ENCODE peak calls at places on chromosomes 1 and 21, in four cellular contexts. W is sciatic nerve, P is fibroblast of the aortic adventitia, U is A172. C is an unnamed sample.

GRCh38 chr21:26837539-26837938 is 7.7 kb downstream of the ADAMTS1 start:
- DNase-seq in P (peak), U (no peak), W (no peak), C (no peak)

GRCh38 chr1:150764617-150765090 is 924 bp downstream of the CTSS start:
- DNase-seq in U (peak), P (peak), W (no peak), C (no peak)

GRCh38 chr1:69985901-69986439 is 219.4 kb downstream of the LRRC40 start:
- DNase-seq in W (no peak), P (no peak), U (no peak), C (no peak)

GRCh38 chr21:31176080-31176551 is 137.8 kb upstream of the KRTAP19-8 start:
- DNase-seq in P (no peak), W (no peak), U (no peak), C (no peak)

GRCh38 chr1:9235123-9235513 is 544 bp downstream of the H6PD start:
- DNase-seq in P (peak), W (peak), U (peak), C (no peak)

GRCh38 chr1:76075877-76076276 is 1.3 kb downstream of the ST6GALNAC3 start:
- DNase-seq in W (no peak), U (no peak), P (no peak), C (no peak)

GRCh38 chr1:248924696-248925532 is 18.9 kb downstream of the PGBD2 start:
- DNase-seq in W (no peak), U (peak), P (peak), C (peak)

GRCh38 chr1:25692560-25692959 is 76.0 kb downstream of the MAN1C1 start:
- DNase-seq in P (no peak), W (peak), U (no peak), C (no peak)

C was measured in T-helper 22 cell.